ENCODE peak calls at places on chromosomes 13 and 19, in six cellular contexts. One of them, this sample, is unnamed.

GRCh38 chr13:30577381-30577780 is 40.3 kb upstream of the USPL1 start:
- DNase-seq in AG09309: peak
- DNase-seq in AG04450: peak
- DNase-seq in HFF-Myc: peak
- DNase-seq in tibial nerve: no peak
- DNase-seq in body of pancreas: peak
- DNase-seq in this sample: no peak

GRCh38 chr19:50330365-50331078 is 1.3 kb upstream of the KCNC3 start:
- DNase-seq in AG09309: no peak
- DNase-seq in HFF-Myc: no peak
- DNase-seq in body of pancreas: peak
- DNase-seq in AG04450: no peak
- DNase-seq in tibial nerve: peak
- DNase-seq in this sample: peak

GRCh38 chr13:76672422-76672821 is 213.8 kb downstream of the KCTD12 start:
- DNase-seq in AG09309: no peak
- DNase-seq in HFF-Myc: no peak
- DNase-seq in body of pancreas: no peak
- DNase-seq in tibial nerve: no peak
- DNase-seq in AG04450: no peak
- DNase-seq in this sample: no peak

GRCh38 chr13:36261976-36262375 is 35.6 kb downstream of the CCDC169 start:
- DNase-seq in tibial nerve: peak
- DNase-seq in AG04450: no peak
- DNase-seq in HFF-Myc: no peak
- DNase-seq in body of pancreas: no peak
- DNase-seq in AG09309: no peak
- DNase-seq in this sample: no peak

GRCh38 chr19:55146078-55146647 is 2.8 kb downstream of the TNNT1 start:
- DNase-seq in body of pancreas: no peak
- DNase-seq in tibial nerve: no peak
- DNase-seq in AG04450: no peak
- DNase-seq in AG09309: no peak
- DNase-seq in HFF-Myc: no peak
- DNase-seq in this sample: no peak

GRCh38 chr19:3551808-3552095 is 5.6 kb downstream of the MFSD12 start:
- DNase-seq in body of pancreas: no peak
- DNase-seq in AG04450: no peak
- DNase-seq in HFF-Myc: no peak
- DNase-seq in AG09309: no peak
- DNase-seq in tibial nerve: no peak
- DNase-seq in this sample: no peak

GRCh38 chr19:22601906-22602630 is 32.1 kb upstream of the ZNF492 start:
- DNase-seq in body of pancreas: no peak
- DNase-seq in HFF-Myc: no peak
- DNase-seq in AG09309: no peak
- DNase-seq in tibial nerve: no peak
- DNase-seq in AG04450: no peak
- DNase-seq in this sample: no peak

GRCh38 chr19:51531349-51532315 is at the start of gene SIGLEC6:
- DNase-seq in body of pancreas: peak
- DNase-seq in AG04450: no peak
- DNase-seq in tibial nerve: peak
- DNase-seq in HFF-Myc: no peak
- DNase-seq in AG09309: no peak
- DNase-seq in this sample: no peak

GRCh38 chr13:67642638-67643037 is 412.5 kb upstream of the PCDH9 start:
- DNase-seq in HFF-Myc: no peak
- DNase-seq in AG09309: no peak
- DNase-seq in body of pancreas: no peak
- DNase-seq in AG04450: no peak
- DNase-seq in tibial nerve: no peak
- DNase-seq in this sample: no peak

GRCh38 chr19:33530261-33530660 is 8.7 kb upstream of the PEPD start:
- DNase-seq in tibial nerve: no peak
- DNase-seq in HFF-Myc: no peak
- DNase-seq in AG04450: no peak
- DNase-seq in AG09309: no peak
- DNase-seq in body of pancreas: no peak
- DNase-seq in this sample: no peak

GRCh38 chr19:3336680-3337523 is 29.5 kb upstream of the NFIC start:
- DNase-seq in body of pancreas: peak
- DNase-seq in AG04450: peak
- DNase-seq in tibial nerve: peak
- DNase-seq in HFF-Myc: no peak
- DNase-seq in AG09309: no peak
- DNase-seq in this sample: no peak

GRCh38 chr19:53109527-53109926 is 6.3 kb upstream of the ZNF160 start:
- DNase-seq in AG04450: no peak
- DNase-seq in HFF-Myc: no peak
- DNase-seq in tibial nerve: no peak
- DNase-seq in body of pancreas: no peak
- DNase-seq in AG09309: no peak
- DNase-seq in this sample: no peak

GRCh38 chr19:39631178-39631577 is 24.5 kb upstream of the LGALS16 start:
- DNase-seq in AG04450: no peak
- DNase-seq in HFF-Myc: no peak
- DNase-seq in body of pancreas: no peak
- DNase-seq in AG09309: no peak
- DNase-seq in tibial nerve: no peak
- DNase-seq in this sample: no peak

GRCh38 chr13:81017525-81018152 is 676.7 kb upstream of the SPRY2 start:
- DNase-seq in AG09309: peak
- DNase-seq in AG04450: no peak
- DNase-seq in tibial nerve: no peak
- DNase-seq in body of pancreas: no peak
- DNase-seq in HFF-Myc: peak
- DNase-seq in this sample: no peak

GRCh38 chr13:114142640-114143490 is 10.4 kb upstream of the RASA3 start:
- DNase-seq in tibial nerve: no peak
- DNase-seq in HFF-Myc: no peak
- DNase-seq in AG09309: no peak
- DNase-seq in body of pancreas: peak
- DNase-seq in AG04450: no peak
- DNase-seq in this sample: no peak

GRCh38 chr13:110155072-110155471 is 151.9 kb downstream of the COL4A1 start:
- DNase-seq in AG09309: no peak
- DNase-seq in HFF-Myc: no peak
- DNase-seq in tibial nerve: no peak
- DNase-seq in body of pancreas: no peak
- DNase-seq in AG04450: no peak
- DNase-seq in this sample: peak

GRCh38 chr19:6425732-6426686 is 1.4 kb upstream of the KHSRP start:
- DNase-seq in tibial nerve: no peak
- DNase-seq in HFF-Myc: no peak
- DNase-seq in body of pancreas: no peak
- DNase-seq in AG04450: no peak
- DNase-seq in AG09309: no peak
- DNase-seq in this sample: no peak

GRCh38 chr13:40190656-40191100 is 475.8 kb downstream of the FOXO1 start:
- DNase-seq in AG09309: peak
- DNase-seq in body of pancreas: peak
- DNase-seq in HFF-Myc: peak
- DNase-seq in AG04450: no peak
- DNase-seq in tibial nerve: peak
- DNase-seq in this sample: no peak

GRCh38 chr19:28505134-28505533 is 707.8 kb downstream of the UQCRFS1 start:
- DNase-seq in AG09309: no peak
- DNase-seq in HFF-Myc: no peak
- DNase-seq in tibial nerve: no peak
- DNase-seq in body of pancreas: no peak
- DNase-seq in AG04450: no peak
- DNase-seq in this sample: no peak

GRCh38 chr13:99528547-99528946 is 27.3 kb downstream of the TM9SF2 start:
- DNase-seq in tibial nerve: no peak
- DNase-seq in body of pancreas: no peak
- DNase-seq in AG09309: no peak
- DNase-seq in AG04450: no peak
- DNase-seq in HFF-Myc: no peak
- DNase-seq in this sample: no peak

GRCh38 chr13:107387525-107387924 is 819.6 kb upstream of the ARGLU1 start:
- DNase-seq in body of pancreas: no peak
- DNase-seq in AG04450: no peak
- DNase-seq in tibial nerve: no peak
- DNase-seq in AG09309: no peak
- DNase-seq in HFF-Myc: no peak
- DNase-seq in this sample: no peak

GRCh38 chr13:41648314-41648935 is 191.1 kb downstream of the RGCC start:
- DNase-seq in tibial nerve: no peak
- DNase-seq in AG04450: peak
- DNase-seq in body of pancreas: no peak
- DNase-seq in AG09309: no peak
- DNase-seq in HFF-Myc: no peak
- DNase-seq in this sample: no peak

GRCh38 chr13:38686635-38687245 is at the start of gene FREM2:
- DNase-seq in HFF-Myc: no peak
- DNase-seq in tibial nerve: no peak
- DNase-seq in AG09309: no peak
- DNase-seq in body of pancreas: peak
- DNase-seq in AG04450: no peak
- DNase-seq in this sample: peak

GRCh38 chr13:45820106-45820838 is 31.3 kb downstream of the SIAH3 start:
- DNase-seq in HFF-Myc: no peak
- DNase-seq in tibial nerve: no peak
- DNase-seq in AG09309: no peak
- DNase-seq in AG04450: no peak
- DNase-seq in body of pancreas: no peak
- DNase-seq in this sample: no peak

GRCh38 chr13:97107815-97108534 is 113.7 kb upstream of the OXGR1 start:
- DNase-seq in AG04450: no peak
- DNase-seq in tibial nerve: no peak
- DNase-seq in AG09309: no peak
- DNase-seq in body of pancreas: no peak
- DNase-seq in HFF-Myc: no peak
- DNase-seq in this sample: no peak

GRCh38 chr19:13825489-13826475 is 30.5 kb downstream of the ZSWIM4 start:
- DNase-seq in AG04450: no peak
- DNase-seq in HFF-Myc: no peak
- DNase-seq in AG09309: no peak
- DNase-seq in tibial nerve: no peak
- DNase-seq in body of pancreas: no peak
- DNase-seq in this sample: no peak

DNA sequence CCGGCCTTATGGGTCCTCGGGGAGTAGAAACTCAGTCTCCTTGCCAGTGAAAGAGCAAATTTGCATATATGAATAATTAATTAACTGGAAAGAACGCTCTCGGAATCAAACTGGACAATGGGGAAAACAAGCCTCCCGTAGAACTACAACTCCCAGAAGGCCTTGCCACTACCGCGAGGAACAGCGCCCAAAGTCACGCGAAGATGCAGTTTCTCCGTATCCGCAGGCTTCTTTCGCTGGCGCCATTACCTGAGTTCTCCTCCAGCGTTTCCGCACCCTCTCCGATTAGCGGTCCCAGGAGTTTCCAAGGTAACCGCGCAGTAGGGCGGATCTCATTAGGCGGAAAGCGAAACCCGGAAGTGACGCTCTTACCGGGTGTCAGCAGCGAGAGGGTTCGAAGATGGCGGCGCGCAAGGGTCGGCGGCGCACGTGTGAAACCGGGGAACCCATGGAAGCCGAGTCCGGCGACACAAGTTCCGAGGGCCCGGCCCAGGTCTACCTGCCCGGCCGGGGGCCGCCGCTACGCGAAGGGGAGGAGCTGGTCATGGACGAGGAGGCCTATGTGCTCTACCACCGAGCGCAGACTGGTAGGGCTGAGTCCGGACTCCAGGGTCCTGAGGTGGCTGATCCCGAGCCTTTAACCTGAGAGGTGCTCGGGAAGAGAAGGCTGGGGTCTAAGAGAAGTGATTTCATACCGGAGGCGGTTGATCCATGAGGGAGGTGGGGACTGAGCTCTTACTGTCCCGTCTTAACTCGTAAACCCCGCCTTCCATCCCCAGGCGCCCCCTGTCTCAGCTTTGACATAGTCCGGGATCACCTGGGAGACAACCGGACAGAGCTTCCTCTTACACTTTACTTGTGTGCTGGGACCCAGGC is at the start of gene GRWD1:
- DNase-seq in body of pancreas: peak
- DNase-seq in tibial nerve: peak
- DNase-seq in HFF-Myc: peak
- DNase-seq in AG09309: peak
- DNase-seq in AG04450: peak
- DNase-seq in this sample: peak
- TF ChIP-seq CTCF in body of pancreas: no peak
- TF ChIP-seq CTCF in tibial nerve: no peak
- TF ChIP-seq CTCF in HFF-Myc: peak
- TF ChIP-seq CTCF in AG09309: no peak
- TF ChIP-seq CTCF in AG04450: peak
- TF ChIP-seq CTCF in this sample: no peak

GRCh38 chr19:47373246-47374240 is 24.4 kb downstream of the DHX34 start:
- DNase-seq in tibial nerve: no peak
- DNase-seq in AG04450: no peak
- DNase-seq in HFF-Myc: no peak
- DNase-seq in AG09309: no peak
- DNase-seq in body of pancreas: no peak
- DNase-seq in this sample: no peak
- TF ChIP-seq CTCF in tibial nerve: no peak
- TF ChIP-seq CTCF in AG04450: no peak
- TF ChIP-seq CTCF in HFF-Myc: no peak
- TF ChIP-seq CTCF in AG09309: no peak
- TF ChIP-seq CTCF in body of pancreas: no peak
- TF ChIP-seq CTCF in this sample: no peak

GRCh38 chr19:12736854-12737665 is at the start of gene GET3:
- DNase-seq in AG04450: peak
- DNase-seq in body of pancreas: peak
- DNase-seq in tibial nerve: peak
- DNase-seq in HFF-Myc: peak
- DNase-seq in AG09309: peak
- DNase-seq in this sample: peak
- TF ChIP-seq CTCF in AG04450: no peak
- TF ChIP-seq CTCF in body of pancreas: no peak
- TF ChIP-seq CTCF in tibial nerve: no peak
- TF ChIP-seq CTCF in HFF-Myc: no peak
- TF ChIP-seq CTCF in AG09309: no peak
- TF ChIP-seq CTCF in this sample: no peak

DNA sequence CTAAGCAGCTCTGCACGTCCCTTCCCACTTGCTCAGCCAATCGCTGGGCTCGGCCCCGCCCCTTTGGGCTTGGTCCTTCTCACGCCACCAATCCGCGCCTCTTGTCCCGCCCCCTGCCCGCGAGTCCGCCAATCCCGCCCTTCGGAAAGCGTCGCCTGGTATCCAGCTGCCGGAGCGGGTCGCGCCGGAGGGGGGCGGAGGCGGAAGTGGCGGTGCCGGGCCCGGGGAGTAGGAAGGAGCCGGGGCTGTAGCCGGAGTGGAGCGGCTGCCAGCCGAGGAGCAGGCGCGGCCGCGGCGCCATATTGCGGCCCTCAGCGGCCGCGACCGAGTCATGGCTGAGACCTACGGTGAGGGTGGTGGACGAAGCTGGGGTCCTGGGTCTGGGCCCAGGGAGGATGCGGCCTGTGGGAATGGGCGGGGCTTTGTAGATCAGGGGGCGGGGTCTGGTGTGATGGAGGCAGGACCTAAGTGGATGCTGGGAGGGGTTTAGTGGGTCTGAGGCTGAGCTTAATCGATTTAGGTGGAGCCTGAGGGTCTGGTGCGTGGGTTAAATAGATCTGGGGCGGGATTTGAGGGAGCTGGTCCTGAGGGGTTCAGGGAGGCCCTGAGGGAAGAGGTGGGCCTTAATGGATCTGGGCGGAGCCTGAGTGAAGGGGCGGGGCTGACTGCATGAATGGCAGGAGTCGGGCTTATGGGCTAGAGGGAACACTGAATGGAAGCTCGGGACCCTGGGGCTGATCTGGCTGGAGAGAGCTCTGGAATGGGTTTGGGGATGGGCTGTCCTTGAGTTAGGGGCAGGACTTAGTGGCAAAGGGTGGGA is at the start of gene RAB4B:
- DNase-seq in AG09309: peak
- DNase-seq in body of pancreas: peak
- DNase-seq in HFF-Myc: peak
- DNase-seq in tibial nerve: peak
- DNase-seq in AG04450: peak
- DNase-seq in this sample: peak
- TF ChIP-seq CTCF in AG09309: no peak
- TF ChIP-seq CTCF in body of pancreas: no peak
- TF ChIP-seq CTCF in HFF-Myc: no peak
- TF ChIP-seq CTCF in tibial nerve: no peak
- TF ChIP-seq CTCF in AG04450: no peak
- TF ChIP-seq CTCF in this sample: no peak

This sample was measured in type B pancreatic cell.